ENCODE peak calls at places on chromosomes 5 and 9, in six cellular contexts. Y, N, R, D, O and V are unnamed samples.

GRCh38 chr9:132160802-132161742 is 786 bp upstream of the NTNG2 start:
- DNase-seq in Y (peak; percentile 60), N (peak; percentile 64), R (no peak), D (no peak), O (peak; percentile 74), V (no peak)

GRCh38 chr5:126368239-126368812 is 54.9 kb upstream of the GRAMD2B start:
- DNase-seq in Y (no peak), N (no peak), R (no peak), D (no peak), O (no peak), V (no peak)

GRCh38 chr5:96952946-96953730 is 17.3 kb downstream of the LNPEP start:
- DNase-seq in Y (no peak), N (no peak), R (no peak), D (no peak), O (no peak), V (no peak)

GRCh38 chr5:163177971-163178370 is 259.4 kb upstream of the CCNG1 start:
- DNase-seq in Y (no peak), N (no peak), R (no peak), D (no peak), O (no peak), V (no peak)

GRCh38 chr9:36817160-36817834 is 216.8 kb downstream of the PAX5 start:
- DNase-seq in Y (no peak), N (no peak), R (no peak), D (no peak), O (no peak), V (no peak)

GRCh38 chr5:106399381-106399780 is 1271.4 kb downstream of the EFNA5 start:
- DNase-seq in Y (no peak), N (no peak), R (no peak), D (no peak), O (peak; percentile 32), V (no peak)

GRCh38 chr9:127349483-127350127 is 47.4 kb upstream of the SLC2A8 start:
- DNase-seq in Y (no peak), N (no peak), R (no peak), D (peak; percentile 29), O (no peak), V (no peak)

GRCh38 chr9:19050637-19051591 is 1.7 kb downstream of the RRAGA start:
- DNase-seq in Y (no peak), N (no peak), R (no peak), D (no peak), O (no peak), V (no peak)

GRCh38 chr9:93658184-93658925 is 82.0 kb downstream of the PHF2 start:
- DNase-seq in Y (no peak), N (no peak), R (peak; percentile 26), D (no peak), O (no peak), V (no peak)

GRCh38 chr5:145495741-145496140 is 339.4 kb downstream of the PRELID2 start:
- DNase-seq in Y (no peak), N (no peak), R (no peak), D (no peak), O (peak; percentile 96), V (no peak)

GRCh38 chr5:172911628-172911880 is 47.7 kb upstream of the RPL26L1 start:
- DNase-seq in Y (no peak), N (no peak), R (no peak), D (no peak), O (no peak), V (no peak)

GRCh38 chr9:136140966-136141365 is 22.3 kb upstream of the TMEM250 start:
- DNase-seq in Y (no peak), N (no peak), R (peak; percentile 54), D (no peak), O (no peak), V (no peak)

GRCh38 chr9:1929722-1930621 is 85.2 kb upstream of the SMARCA2 start:
- DNase-seq in Y (no peak), N (no peak), R (no peak), D (no peak), O (no peak), V (no peak)

GRCh38 chr9:69030851-69031645 is 4.5 kb upstream of the FXN start:
- DNase-seq in Y (no peak), N (no peak), R (no peak), D (no peak), O (no peak), V (no peak)

GRCh38 chr9:104748359-104749031 is 1.0 kb downstream of the NIPSNAP3A start:
- DNase-seq in Y (no peak), N (no peak), R (no peak), D (no peak), O (no peak), V (no peak)

GRCh38 chr5:38414348-38414747 is 142.1 kb downstream of the LIFR start:
- DNase-seq in Y (no peak), N (no peak), R (no peak), D (no peak), O (no peak), V (no peak)

GRCh38 chr9:91001146-91001611 is 199.6 kb downstream of the SYK start:
- DNase-seq in Y (no peak), N (no peak), R (no peak), D (no peak), O (no peak), V (no peak)

GRCh38 chr9:115229496-115229895 is 111.5 kb upstream of the TNC start:
- DNase-seq in Y (no peak), N (no peak), R (no peak), D (no peak), O (peak; percentile 51), V (no peak)

GRCh38 chr9:15999422-16000339 is 446.8 kb downstream of the CCDC171 start:
- DNase-seq in Y (no peak), N (no peak), R (peak; percentile 24), D (no peak), O (peak; percentile 98), V (no peak)

GRCh38 chr5:159104759-159105317 is 5.1 kb upstream of the EBF1 start:
- DNase-seq in Y (no peak), N (no peak), R (no peak), D (no peak), O (no peak), V (no peak)

GRCh38 chr5:34655354-34655991 is 655 bp upstream of the RAI14 start:
- DNase-seq in Y (peak; percentile 9), N (peak; percentile 10), R (no peak), D (no peak), O (peak; percentile 77), V (no peak)

GRCh38 chr9:87324613-87325194 is 173.0 kb upstream of the DAPK1 start:
- DNase-seq in Y (no peak), N (no peak), R (no peak), D (peak; percentile 7), O (peak; percentile 32), V (no peak)